ENCODE peak calls at places on chromosomes 4 and X, in six cellular contexts. One of them, this sample, is unnamed.

GRCh38 chr4:147103403-147103946 is 157.8 kb upstream of the TTC29 start:
- DNase-seq in cardiac muscle cell: peak; percentile 60
- DNase-seq in ovary: no peak
- DNase-seq in H9: no peak
- DNase-seq in CD8-positive, alpha-beta T cell: no peak
- DNase-seq in K562: no peak
- DNase-seq in this sample: peak; percentile 77

GRCh38 chrX:2497961-2498780 is 2.6 kb downstream of the DHRSX start:
- DNase-seq in cardiac muscle cell: peak; percentile 5
- DNase-seq in ovary: no peak
- DNase-seq in H9: no peak
- DNase-seq in CD8-positive, alpha-beta T cell: no peak
- DNase-seq in K562: no peak
- DNase-seq in this sample: no peak

GRCh38 chr4:48943387-48943786 is 36.8 kb upstream of the OCIAD2 start:
- DNase-seq in cardiac muscle cell: no peak
- DNase-seq in ovary: no peak
- DNase-seq in H9: peak; percentile 67
- DNase-seq in CD8-positive, alpha-beta T cell: no peak
- DNase-seq in K562: peak; percentile 21
- DNase-seq in this sample: no peak

GRCh38 chrX:17082831-17083230 is 136.4 kb downstream of the REPS2 start:
- DNase-seq in cardiac muscle cell: no peak
- DNase-seq in ovary: no peak
- DNase-seq in H9: no peak
- DNase-seq in CD8-positive, alpha-beta T cell: no peak
- DNase-seq in K562: peak; percentile 17
- DNase-seq in this sample: no peak

GRCh38 chr4:60794372-60794771 is 405.8 kb upstream of the ADGRL3 start:
- DNase-seq in cardiac muscle cell: no peak
- DNase-seq in ovary: no peak
- DNase-seq in H9: no peak
- DNase-seq in CD8-positive, alpha-beta T cell: no peak
- DNase-seq in K562: no peak
- DNase-seq in this sample: peak; percentile 22

GRCh38 chrX:106415276-106415895 is 196.4 kb upstream of the RADX start:
- DNase-seq in cardiac muscle cell: peak; percentile 38
- DNase-seq in ovary: no peak
- DNase-seq in H9: no peak
- DNase-seq in CD8-positive, alpha-beta T cell: peak; percentile 6
- DNase-seq in K562: peak; percentile 17
- DNase-seq in this sample: no peak

GRCh38 chrX:33339219-33339618 is 127.9 kb upstream of the DMD start:
- DNase-seq in cardiac muscle cell: peak; percentile 10
- DNase-seq in ovary: no peak
- DNase-seq in H9: peak; percentile 24
- DNase-seq in CD8-positive, alpha-beta T cell: no peak
- DNase-seq in K562: no peak
- DNase-seq in this sample: no peak

GRCh38 chr4:66564901-66565648 is 894.8 kb upstream of the EPHA5 start:
- DNase-seq in cardiac muscle cell: no peak
- DNase-seq in ovary: no peak
- DNase-seq in H9: no peak
- DNase-seq in CD8-positive, alpha-beta T cell: no peak
- DNase-seq in K562: no peak
- DNase-seq in this sample: no peak

GRCh38 chrX:10050481-10050880 is 83.3 kb downstream of the CLDN34 start:
- DNase-seq in cardiac muscle cell: no peak
- DNase-seq in ovary: no peak
- DNase-seq in H9: peak; percentile 63
- DNase-seq in CD8-positive, alpha-beta T cell: no peak
- DNase-seq in K562: no peak
- DNase-seq in this sample: no peak

GRCh38 chr4:130336585-130337217 is 1240.7 kb downstream of the C4orf33 start:
- DNase-seq in cardiac muscle cell: peak; percentile 27
- DNase-seq in ovary: no peak
- DNase-seq in H9: no peak
- DNase-seq in CD8-positive, alpha-beta T cell: no peak
- DNase-seq in K562: no peak
- DNase-seq in this sample: no peak

GRCh38 chrX:24113161-24113560 is 36.4 kb upstream of the ZFX start:
- DNase-seq in cardiac muscle cell: no peak
- DNase-seq in ovary: no peak
- DNase-seq in H9: no peak
- DNase-seq in CD8-positive, alpha-beta T cell: no peak
- DNase-seq in K562: no peak
- DNase-seq in this sample: no peak

GRCh38 chr4:85774000-85774399 is 299.1 kb downstream of the ARHGAP24 start:
- DNase-seq in cardiac muscle cell: peak; percentile 23
- DNase-seq in ovary: no peak
- DNase-seq in H9: no peak
- DNase-seq in CD8-positive, alpha-beta T cell: no peak
- DNase-seq in K562: no peak
- DNase-seq in this sample: no peak
- H3K27ac ChIP-seq in cardiac muscle cell: no peak overlapping the region
- H3K27ac ChIP-seq in ovary: no peak overlapping the region
- H3K27ac ChIP-seq in H9: no peak overlapping the region
- H3K27ac ChIP-seq in CD8-positive, alpha-beta T cell: no peak overlapping the region
- H3K27ac ChIP-seq in K562: no peak overlapping the region
- H3K27ac ChIP-seq in this sample: no peak overlapping the region

GRCh38 chr4:3385719-3386440 is 55.9 kb upstream of the HGFAC start:
- DNase-seq in cardiac muscle cell: no peak
- DNase-seq in ovary: no peak
- DNase-seq in H9: no peak
- DNase-seq in CD8-positive, alpha-beta T cell: no peak
- DNase-seq in K562: no peak
- DNase-seq in this sample: peak; percentile 67

GRCh38 chr4:3387943-3388348 is 53.8 kb upstream of the HGFAC start:
- DNase-seq in cardiac muscle cell: peak; percentile 44
- DNase-seq in ovary: peak; percentile 64
- DNase-seq in H9: no peak
- DNase-seq in CD8-positive, alpha-beta T cell: no peak
- DNase-seq in K562: no peak
- DNase-seq in this sample: peak; percentile 97

GRCh38 chr4:3386486-3386885 is 55.3 kb upstream of the HGFAC start:
- DNase-seq in cardiac muscle cell: no peak
- DNase-seq in ovary: no peak
- DNase-seq in H9: no peak
- DNase-seq in CD8-positive, alpha-beta T cell: no peak
- DNase-seq in K562: no peak
- DNase-seq in this sample: peak; percentile 54

GRCh38 chr4:3388461-3389185 is 53.1 kb upstream of the HGFAC start:
- DNase-seq in cardiac muscle cell: peak; percentile 78
- DNase-seq in ovary: no peak
- DNase-seq in H9: no peak
- DNase-seq in CD8-positive, alpha-beta T cell: no peak
- DNase-seq in K562: no peak
- DNase-seq in this sample: no peak

GRCh38 chr4:3387154-3387942 is 54.4 kb upstream of the HGFAC start:
- DNase-seq in cardiac muscle cell: no peak
- DNase-seq in ovary: no peak
- DNase-seq in H9: no peak
- DNase-seq in CD8-positive, alpha-beta T cell: no peak
- DNase-seq in K562: no peak
- DNase-seq in this sample: peak; percentile 55
- H3K27ac ChIP-seq in cardiac muscle cell: peak overlapping the region; percentile 88
- H3K27ac ChIP-seq in ovary: peak overlapping the region; percentile 79
- H3K27ac ChIP-seq in H9: no peak overlapping the region
- H3K27ac ChIP-seq in CD8-positive, alpha-beta T cell: no peak overlapping the region
- H3K27ac ChIP-seq in K562: no peak overlapping the region
- H3K27ac ChIP-seq in this sample: no peak overlapping the region

DNA sequence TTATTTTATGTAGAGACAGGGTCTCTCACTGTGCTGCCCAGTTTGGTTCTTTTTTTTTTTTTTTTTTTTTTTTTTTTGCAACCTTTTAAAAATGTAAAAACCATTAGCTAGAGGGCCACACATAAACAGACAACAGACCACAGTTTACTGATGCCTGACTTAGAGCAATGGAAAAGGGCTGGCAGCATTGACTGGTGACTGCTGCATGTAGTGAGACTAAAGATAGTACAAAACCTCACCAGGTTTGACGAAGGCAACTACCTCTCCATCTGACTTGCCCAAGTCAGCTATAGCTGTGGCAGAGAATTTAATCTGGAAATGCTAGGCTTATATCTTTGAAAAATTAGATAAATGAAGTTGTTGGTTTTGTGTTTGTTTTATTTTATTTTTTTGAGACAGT is 102.9 kb downstream of the RBM47 start:
- DNase-seq in cardiac muscle cell: no peak
- DNase-seq in ovary: no peak
- DNase-seq in H9: no peak
- DNase-seq in CD8-positive, alpha-beta T cell: no peak
- DNase-seq in K562: no peak
- DNase-seq in this sample: no peak
- H3K27ac ChIP-seq in cardiac muscle cell: no peak overlapping the region
- H3K27ac ChIP-seq in ovary: peak overlapping the region; percentile 83
- H3K27ac ChIP-seq in H9: no peak overlapping the region
- H3K27ac ChIP-seq in CD8-positive, alpha-beta T cell: no peak overlapping the region
- H3K27ac ChIP-seq in K562: peak overlapping the region; percentile 85
- H3K27ac ChIP-seq in this sample: peak overlapping the region; percentile 80

DNA sequence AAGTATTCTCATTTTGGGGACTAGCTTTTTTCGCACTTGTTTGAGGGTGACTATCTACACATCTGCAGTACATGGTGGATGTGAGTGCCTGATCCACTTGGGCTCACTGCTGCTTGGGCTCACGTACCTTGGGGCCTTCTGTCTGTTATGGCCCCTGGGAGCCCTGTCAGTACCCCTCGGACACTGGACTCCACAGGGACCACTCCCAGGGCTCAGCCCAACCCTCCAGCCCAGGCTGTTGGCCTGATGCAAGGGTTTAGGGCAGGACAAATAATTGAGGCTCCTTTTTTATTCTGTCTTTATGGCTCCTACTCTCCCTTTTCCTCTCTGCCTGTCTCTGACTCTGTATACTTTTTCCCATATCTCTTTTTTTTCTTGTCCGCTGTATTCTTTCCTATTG is 32.7 kb upstream of the MSN start:
- DNase-seq in cardiac muscle cell: no peak
- DNase-seq in ovary: no peak
- DNase-seq in H9: no peak
- DNase-seq in CD8-positive, alpha-beta T cell: no peak
- DNase-seq in K562: no peak
- DNase-seq in this sample: no peak
- H3K27ac ChIP-seq in cardiac muscle cell: no peak overlapping the region
- H3K27ac ChIP-seq in ovary: peak overlapping the region; percentile 78
- H3K27ac ChIP-seq in H9: no peak overlapping the region
- H3K27ac ChIP-seq in CD8-positive, alpha-beta T cell: no peak overlapping the region
- H3K27ac ChIP-seq in K562: no peak overlapping the region
- H3K27ac ChIP-seq in this sample: peak overlapping the region; percentile 89

GRCh38 chr4:160811956-160812355 is 1351.8 kb downstream of the FSTL5 start:
- DNase-seq in cardiac muscle cell: no peak
- DNase-seq in ovary: no peak
- DNase-seq in H9: no peak
- DNase-seq in CD8-positive, alpha-beta T cell: no peak
- DNase-seq in K562: no peak
- DNase-seq in this sample: no peak
- H3K27ac ChIP-seq in cardiac muscle cell: no peak overlapping the region
- H3K27ac ChIP-seq in ovary: no peak overlapping the region
- H3K27ac ChIP-seq in H9: no peak overlapping the region
- H3K27ac ChIP-seq in CD8-positive, alpha-beta T cell: no peak overlapping the region
- H3K27ac ChIP-seq in K562: no peak overlapping the region
- H3K27ac ChIP-seq in this sample: no peak overlapping the region

This sample was measured in kidney.